ENCODE peak calls at places on chromosome 3, in five cellular contexts. One of them, this sample, is unnamed. For H3K27me3, the result is how much of the 10 kb centered on the place peaks cover.

GRCh38 chr3:57596495-57597239 is 477 bp downstream of the ARF4 start:
- DNase-seq in mammary epithelial cell: peak
- DNase-seq in colonic mucosa: peak
- DNase-seq in neural progenitor cell: peak
- DNase-seq in naive thymus-derived CD4-positive, alpha-beta T cell: peak
- DNase-seq in this sample: peak

GRCh38 chr3:29171583-29171990 is 109.3 kb upstream of the RBMS3 start:
- DNase-seq in neural progenitor cell: peak
- DNase-seq in mammary epithelial cell: no peak
- DNase-seq in naive thymus-derived CD4-positive, alpha-beta T cell: peak
- DNase-seq in colonic mucosa: no peak
- DNase-seq in this sample: no peak

GRCh38 chr3:82736696-82737277 is 975.3 kb upstream of the GBE1 start:
- DNase-seq in neural progenitor cell: no peak
- DNase-seq in colonic mucosa: no peak
- DNase-seq in mammary epithelial cell: no peak
- DNase-seq in naive thymus-derived CD4-positive, alpha-beta T cell: no peak
- DNase-seq in this sample: no peak

GRCh38 chr3:25589104-25589782 is 75.5 kb downstream of the TOP2B start:
- DNase-seq in colonic mucosa: no peak
- DNase-seq in naive thymus-derived CD4-positive, alpha-beta T cell: no peak
- DNase-seq in neural progenitor cell: no peak
- DNase-seq in mammary epithelial cell: no peak
- DNase-seq in this sample: no peak

GRCh38 chr3:13655074-13655913 is 106.4 kb downstream of the FBLN2 start:
- DNase-seq in mammary epithelial cell: no peak
- DNase-seq in neural progenitor cell: peak
- DNase-seq in naive thymus-derived CD4-positive, alpha-beta T cell: peak
- DNase-seq in colonic mucosa: no peak
- DNase-seq in this sample: no peak

GRCh38 chr3:165192610-165193192 is 3.5 kb downstream of the SLITRK3 start:
- DNase-seq in mammary epithelial cell: no peak
- DNase-seq in neural progenitor cell: peak
- DNase-seq in colonic mucosa: no peak
- DNase-seq in naive thymus-derived CD4-positive, alpha-beta T cell: no peak
- DNase-seq in this sample: no peak

GRCh38 chr3:126541628-126542339 is 16.9 kb downstream of the C3orf22 start:
- DNase-seq in naive thymus-derived CD4-positive, alpha-beta T cell: no peak
- DNase-seq in mammary epithelial cell: no peak
- DNase-seq in colonic mucosa: peak
- DNase-seq in neural progenitor cell: no peak
- DNase-seq in this sample: no peak

GRCh38 chr3:129378949-129379348 is 49.5 kb downstream of the EFCAB12 start:
- DNase-seq in naive thymus-derived CD4-positive, alpha-beta T cell: no peak
- DNase-seq in neural progenitor cell: no peak
- DNase-seq in colonic mucosa: no peak
- DNase-seq in mammary epithelial cell: no peak
- DNase-seq in this sample: no peak

GRCh38 chr3:87145553-87145952 is 81.6 kb upstream of the CHMP2B start:
- DNase-seq in mammary epithelial cell: peak
- DNase-seq in neural progenitor cell: peak
- DNase-seq in naive thymus-derived CD4-positive, alpha-beta T cell: no peak
- DNase-seq in colonic mucosa: no peak
- DNase-seq in this sample: peak

GRCh38 chr3:68220832-68221231 is 566.4 kb upstream of the SUCLG2 start:
- DNase-seq in mammary epithelial cell: no peak
- DNase-seq in neural progenitor cell: no peak
- DNase-seq in colonic mucosa: no peak
- DNase-seq in naive thymus-derived CD4-positive, alpha-beta T cell: no peak
- DNase-seq in this sample: no peak

GRCh38 chr3:113536627-113537101 is 4.3 kb downstream of the SIDT1 start:
- DNase-seq in naive thymus-derived CD4-positive, alpha-beta T cell: no peak
- DNase-seq in neural progenitor cell: no peak
- DNase-seq in colonic mucosa: peak
- DNase-seq in mammary epithelial cell: peak
- DNase-seq in this sample: peak

GRCh38 chr3:61685755-61686154 is 124.4 kb downstream of the PTPRG start:
- DNase-seq in naive thymus-derived CD4-positive, alpha-beta T cell: no peak
- DNase-seq in mammary epithelial cell: peak
- DNase-seq in neural progenitor cell: no peak
- DNase-seq in colonic mucosa: no peak
- DNase-seq in this sample: no peak

GRCh38 chr3:125142418-125142778 is 70.2 kb downstream of the SLC12A8 start:
- DNase-seq in naive thymus-derived CD4-positive, alpha-beta T cell: no peak
- DNase-seq in mammary epithelial cell: no peak
- DNase-seq in neural progenitor cell: no peak
- DNase-seq in colonic mucosa: no peak
- DNase-seq in this sample: no peak

GRCh38 chr3:42036483-42036823 is 54.7 kb upstream of the TRAK1 start:
- DNase-seq in naive thymus-derived CD4-positive, alpha-beta T cell: no peak
- DNase-seq in colonic mucosa: peak
- DNase-seq in neural progenitor cell: no peak
- DNase-seq in mammary epithelial cell: peak
- DNase-seq in this sample: no peak

GRCh38 chr3:58586776-58587192 is 9.6 kb upstream of the FAM107A start:
- DNase-seq in colonic mucosa: no peak
- DNase-seq in neural progenitor cell: peak
- DNase-seq in naive thymus-derived CD4-positive, alpha-beta T cell: no peak
- DNase-seq in mammary epithelial cell: no peak
- DNase-seq in this sample: no peak

GRCh38 chr3:49771340-49771938 is 14.9 kb downstream of the IP6K1 start:
- DNase-seq in colonic mucosa: no peak
- DNase-seq in naive thymus-derived CD4-positive, alpha-beta T cell: no peak
- DNase-seq in mammary epithelial cell: no peak
- DNase-seq in neural progenitor cell: no peak
- DNase-seq in this sample: no peak

GRCh38 chr3:138944842-138945645 is 1.9 kb downstream of the FOXL2 start:
- DNase-seq in neural progenitor cell: peak
- DNase-seq in mammary epithelial cell: no peak
- DNase-seq in colonic mucosa: no peak
- DNase-seq in naive thymus-derived CD4-positive, alpha-beta T cell: no peak
- DNase-seq in this sample: no peak

GRCh38 chr3:81886081-81886480 is 124.6 kb upstream of the GBE1 start:
- DNase-seq in colonic mucosa: no peak
- DNase-seq in mammary epithelial cell: no peak
- DNase-seq in neural progenitor cell: no peak
- DNase-seq in naive thymus-derived CD4-positive, alpha-beta T cell: no peak
- DNase-seq in this sample: no peak

GRCh38 chr3:25576836-25577454 is 87.8 kb downstream of the TOP2B start:
- DNase-seq in mammary epithelial cell: no peak
- DNase-seq in neural progenitor cell: no peak
- DNase-seq in colonic mucosa: no peak
- DNase-seq in naive thymus-derived CD4-positive, alpha-beta T cell: no peak
- DNase-seq in this sample: peak

GRCh38 chr3:39990532-39990931 is 181.1 kb downstream of the MYRIP start:
- DNase-seq in mammary epithelial cell: peak
- DNase-seq in neural progenitor cell: peak
- DNase-seq in colonic mucosa: peak
- DNase-seq in naive thymus-derived CD4-positive, alpha-beta T cell: no peak
- DNase-seq in this sample: peak

GRCh38 chr3:124599779-124600693 is 130.2 kb upstream of the UMPS start:
- DNase-seq in mammary epithelial cell: peak
- DNase-seq in colonic mucosa: peak
- DNase-seq in neural progenitor cell: no peak
- DNase-seq in naive thymus-derived CD4-positive, alpha-beta T cell: no peak
- DNase-seq in this sample: peak

GRCh38 chr3:188711898-188712256 is 459.9 kb upstream of the TPRG1 start:
- DNase-seq in mammary epithelial cell: no peak
- DNase-seq in colonic mucosa: no peak
- DNase-seq in neural progenitor cell: no peak
- DNase-seq in naive thymus-derived CD4-positive, alpha-beta T cell: no peak
- DNase-seq in this sample: no peak

GRCh38 chr3:56981445-56982230 is 78.8 kb upstream of the SPATA12 start:
- DNase-seq in neural progenitor cell: no peak
- DNase-seq in colonic mucosa: no peak
- DNase-seq in naive thymus-derived CD4-positive, alpha-beta T cell: no peak
- DNase-seq in mammary epithelial cell: no peak
- DNase-seq in this sample: no peak

GRCh38 chr3:39101022-39101689 is 6.3 kb downstream of the GORASP1 start:
- DNase-seq in colonic mucosa: peak
- DNase-seq in naive thymus-derived CD4-positive, alpha-beta T cell: peak
- DNase-seq in mammary epithelial cell: peak
- DNase-seq in neural progenitor cell: peak
- DNase-seq in this sample: peak

GRCh38 chr3:168086541-168087260 is 9.0 kb downstream of the GOLIM4 start:
- DNase-seq in colonic mucosa: no peak
- DNase-seq in neural progenitor cell: no peak
- DNase-seq in mammary epithelial cell: no peak
- DNase-seq in naive thymus-derived CD4-positive, alpha-beta T cell: no peak
- DNase-seq in this sample: no peak

GRCh38 chr3:123348471-123349200 is 100.3 kb downstream of the ADCY5 start:
- DNase-seq in neural progenitor cell: no peak
- DNase-seq in mammary epithelial cell: no peak
- DNase-seq in naive thymus-derived CD4-positive, alpha-beta T cell: no peak
- DNase-seq in colonic mucosa: no peak
- DNase-seq in this sample: no peak

GRCh38 chr3:32442766-32443165 is 51.1 kb downstream of the CMTM7 start:
- DNase-seq in mammary epithelial cell: peak
- DNase-seq in colonic mucosa: no peak
- DNase-seq in neural progenitor cell: no peak
- DNase-seq in naive thymus-derived CD4-positive, alpha-beta T cell: no peak
- DNase-seq in this sample: no peak

GRCh38 chr3:125480656-125481374 is 39.2 kb downstream of the SNX4 start:
- DNase-seq in colonic mucosa: no peak
- DNase-seq in neural progenitor cell: no peak
- DNase-seq in naive thymus-derived CD4-positive, alpha-beta T cell: no peak
- DNase-seq in mammary epithelial cell: peak
- DNase-seq in this sample: no peak

GRCh38 chr3:161222662-161223061 is 1.6 kb downstream of the NMD3 start:
- DNase-seq in naive thymus-derived CD4-positive, alpha-beta T cell: no peak
- DNase-seq in neural progenitor cell: no peak
- DNase-seq in colonic mucosa: no peak
- DNase-seq in mammary epithelial cell: no peak
- DNase-seq in this sample: peak

GRCh38 chr3:31185004-31185357 is 290.5 kb upstream of the GADL1 start:
- DNase-seq in colonic mucosa: no peak
- DNase-seq in naive thymus-derived CD4-positive, alpha-beta T cell: no peak
- DNase-seq in mammary epithelial cell: no peak
- DNase-seq in neural progenitor cell: no peak
- DNase-seq in this sample: no peak

GRCh38 chr3:156547637-156548036 is 7.3 kb downstream of the SSR3 start:
- DNase-seq in neural progenitor cell: no peak
- DNase-seq in naive thymus-derived CD4-positive, alpha-beta T cell: no peak
- DNase-seq in mammary epithelial cell: peak
- DNase-seq in colonic mucosa: no peak
- DNase-seq in this sample: no peak

GRCh38 chr3:41265823-41266273 is 66.5 kb downstream of the CTNNB1 start:
- DNase-seq in naive thymus-derived CD4-positive, alpha-beta T cell: no peak
- DNase-seq in colonic mucosa: no peak
- DNase-seq in neural progenitor cell: no peak
- DNase-seq in mammary epithelial cell: no peak
- DNase-seq in this sample: peak

GRCh38 chr3:50272911-50273688 is 4.2 kb downstream of the SEMA3B start:
- DNase-seq in neural progenitor cell: peak
- DNase-seq in colonic mucosa: peak
- DNase-seq in naive thymus-derived CD4-positive, alpha-beta T cell: peak
- DNase-seq in mammary epithelial cell: peak
- DNase-seq in this sample: peak

GRCh38 chr3:142913432-142913831 is 24.5 kb upstream of the PCOLCE2 start:
- DNase-seq in neural progenitor cell: no peak
- DNase-seq in mammary epithelial cell: no peak
- DNase-seq in naive thymus-derived CD4-positive, alpha-beta T cell: no peak
- DNase-seq in colonic mucosa: no peak
- DNase-seq in this sample: no peak

GRCh38 chr3:191358929-191359328 is 28.6 kb upstream of the UTS2B start:
- DNase-seq in mammary epithelial cell: peak
- DNase-seq in naive thymus-derived CD4-positive, alpha-beta T cell: no peak
- DNase-seq in colonic mucosa: no peak
- DNase-seq in neural progenitor cell: no peak
- DNase-seq in this sample: no peak

GRCh38 chr3:160210799-160211221 is 14.4 kb upstream of the C3orf80 start:
- DNase-seq in neural progenitor cell: no peak
- DNase-seq in colonic mucosa: no peak
- DNase-seq in naive thymus-derived CD4-positive, alpha-beta T cell: no peak
- DNase-seq in mammary epithelial cell: peak
- DNase-seq in this sample: no peak

GRCh38 chr3:54185740-54186139 is 63.4 kb downstream of the CACNA2D3 start:
- DNase-seq in mammary epithelial cell: no peak
- DNase-seq in neural progenitor cell: peak
- DNase-seq in colonic mucosa: no peak
- DNase-seq in naive thymus-derived CD4-positive, alpha-beta T cell: no peak
- DNase-seq in this sample: no peak

GRCh38 chr3:15427981-15428380 is 583 bp downstream of the EAF1 start:
- DNase-seq in neural progenitor cell: peak
- DNase-seq in colonic mucosa: peak
- DNase-seq in naive thymus-derived CD4-positive, alpha-beta T cell: no peak
- DNase-seq in mammary epithelial cell: no peak
- DNase-seq in this sample: no peak
- H3K27ac ChIP-seq in neural progenitor cell: no peak
- H3K27ac ChIP-seq in colonic mucosa: peak
- H3K27ac ChIP-seq in naive thymus-derived CD4-positive, alpha-beta T cell: peak
- H3K27ac ChIP-seq in mammary epithelial cell: peak
- H3K27ac ChIP-seq in this sample: peak

GRCh38 chr3:179943097-179943880 is 93.4 kb downstream of the PEX5L start:
- DNase-seq in naive thymus-derived CD4-positive, alpha-beta T cell: no peak
- DNase-seq in mammary epithelial cell: no peak
- DNase-seq in colonic mucosa: no peak
- DNase-seq in neural progenitor cell: peak
- DNase-seq in this sample: no peak

GRCh38 chr3:179945569-179945968 is 91.2 kb downstream of the PEX5L start:
- DNase-seq in neural progenitor cell: no peak
- DNase-seq in colonic mucosa: no peak
- DNase-seq in mammary epithelial cell: no peak
- DNase-seq in naive thymus-derived CD4-positive, alpha-beta T cell: no peak
- DNase-seq in this sample: no peak

DNA sequence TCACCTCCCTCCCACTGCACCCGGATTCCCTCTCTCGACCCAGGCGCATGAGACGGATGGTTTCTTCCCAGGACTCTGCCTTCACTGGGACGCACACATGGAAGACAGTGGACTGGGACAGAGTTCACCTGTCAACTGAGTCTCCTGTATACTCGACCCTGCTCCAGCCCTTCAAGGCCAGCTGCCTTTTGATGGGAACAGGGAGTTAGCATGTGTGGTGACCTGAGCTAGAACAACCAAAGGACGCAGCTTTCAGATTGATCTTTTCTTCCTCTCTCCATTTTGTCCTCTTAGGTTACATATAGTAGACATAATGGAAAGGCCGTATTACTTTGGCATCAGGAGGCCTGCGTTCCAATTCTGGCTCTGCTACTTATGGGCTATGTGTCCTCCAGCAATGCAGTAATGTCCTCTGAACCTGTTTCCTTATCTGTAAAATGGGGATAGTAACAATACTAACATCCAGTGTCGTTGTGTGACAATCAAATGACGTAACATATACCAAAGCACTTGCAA is 94.1 kb downstream of the PEX5L start:
- DNase-seq in naive thymus-derived CD4-positive, alpha-beta T cell: no peak
- DNase-seq in neural progenitor cell: no peak
- DNase-seq in mammary epithelial cell: no peak
- DNase-seq in colonic mucosa: no peak
- DNase-seq in this sample: no peak
- H3K27me3 ChIP-seq in naive thymus-derived CD4-positive, alpha-beta T cell: under half
- H3K27me3 ChIP-seq in neural progenitor cell: under half
- H3K27me3 ChIP-seq in mammary epithelial cell: under half
- H3K27me3 ChIP-seq in colonic mucosa: under half
- H3K27me3 ChIP-seq in this sample: under half

GRCh38 chr3:43413676-43414368 is 127.5 kb downstream of the SNRK start:
- DNase-seq in mammary epithelial cell: no peak
- DNase-seq in neural progenitor cell: peak
- DNase-seq in colonic mucosa: no peak
- DNase-seq in naive thymus-derived CD4-positive, alpha-beta T cell: no peak
- DNase-seq in this sample: no peak
- H3K27ac ChIP-seq in mammary epithelial cell: no peak
- H3K27ac ChIP-seq in neural progenitor cell: no peak
- H3K27ac ChIP-seq in colonic mucosa: no peak
- H3K27ac ChIP-seq in naive thymus-derived CD4-positive, alpha-beta T cell: no peak
- H3K27ac ChIP-seq in this sample: no peak

GRCh38 chr3:184561329-184562145 is at the start of gene EPHB3:
- DNase-seq in colonic mucosa: peak
- DNase-seq in neural progenitor cell: peak
- DNase-seq in mammary epithelial cell: peak
- DNase-seq in naive thymus-derived CD4-positive, alpha-beta T cell: peak
- DNase-seq in this sample: peak
- H3K27me3 ChIP-seq in colonic mucosa: under half
- H3K27me3 ChIP-seq in neural progenitor cell: half or more
- H3K27me3 ChIP-seq in mammary epithelial cell: under half
- H3K27me3 ChIP-seq in naive thymus-derived CD4-positive, alpha-beta T cell: under half
- H3K27me3 ChIP-seq in this sample: under half

This sample was measured in SJCRH30.